ENCODE peak calls at places on chromosomes 5 and 9, in four cellular contexts. R, U, I and E are unnamed samples.

GRCh38 chr9:69322256-69322655 is 2.8 kb upstream of the ENTREP1 start:
- DNase-seq in R (no peak), U (no peak), I (no peak), E (no peak)

GRCh38 chr5:6356578-6357164 is 21.7 kb downstream of the MED10 start:
- DNase-seq in R (peak; percentile 32), U (no peak), I (no peak), E (no peak)

GRCh38 chr5:169404223-169404622 is 103.3 kb upstream of the SLIT3 start:
- DNase-seq in R (no peak), U (no peak), I (no peak), E (no peak)

GRCh38 chr5:62043289-62044274 is 262.4 kb upstream of the KIF2A start:
- DNase-seq in R (no peak), U (no peak), I (no peak), E (no peak)

GRCh38 chr9:110152704-110153374 is 55.1 kb downstream of the C9orf152 start:
- DNase-seq in R (no peak), U (no peak), I (peak; percentile 61), E (no peak)

GRCh38 chr9:133571896-133572595 is 37.1 kb downstream of the FAM163B start:
- DNase-seq in R (no peak), U (no peak), I (no peak), E (no peak)

GRCh38 chr5:1000329-1000728 is 8.3 kb upstream of the NKD2 start:
- DNase-seq in R (peak; percentile 69), U (no peak), I (peak; percentile 2), E (no peak)

GRCh38 chr9:15277400-15278137 is 29.4 kb downstream of the TTC39B start:
- DNase-seq in R (no peak), U (no peak), I (no peak), E (no peak)

GRCh38 chr5:33409435-33410146 is 31.2 kb upstream of the TARS1 start:
- DNase-seq in R (no peak), U (no peak), I (no peak), E (no peak)

GRCh38 chr5:43036856-43037711 is 3.0 kb downstream of the ANXA2R start:
- DNase-seq in R (peak; percentile 82), U (no peak), I (peak; percentile 25), E (no peak)

GRCh38 chr9:94545940-94546339 is 8.9 kb upstream of the PCAT7 start:
- DNase-seq in R (no peak), U (no peak), I (no peak), E (no peak)

GRCh38 chr5:136311999-136312398 is 53.3 kb downstream of the TRPC7 start:
- DNase-seq in R (no peak), U (no peak), I (no peak), E (no peak)

GRCh38 chr5:177968661-177969211 is 27.3 kb downstream of the PROP1 start:
- DNase-seq in R (peak; percentile 54), U (no peak), I (no peak), E (no peak)

GRCh38 chr5:157030692-157031091 is 28.2 kb downstream of the HAVCR1 start:
- DNase-seq in R (no peak), U (no peak), I (no peak), E (no peak)

GRCh38 chr9:108997112-108997511 is 16.2 kb downstream of the CTNNAL1 start:
- DNase-seq in R (no peak), U (no peak), I (no peak), E (no peak)

GRCh38 chr9:126984969-126985368 is 70.4 kb downstream of the RALGPS1 start:
- DNase-seq in R (no peak), U (no peak), I (no peak), E (no peak)

GRCh38 chr9:36935332-36935731 is 98.7 kb downstream of the PAX5 start:
- DNase-seq in R (peak; percentile 25), U (peak; percentile 29), I (no peak), E (no peak)

GRCh38 chr9:121363586-121363961 is 6.5 kb downstream of the STOM start:
- DNase-seq in R (no peak), U (no peak), I (no peak), E (no peak)

DNA sequence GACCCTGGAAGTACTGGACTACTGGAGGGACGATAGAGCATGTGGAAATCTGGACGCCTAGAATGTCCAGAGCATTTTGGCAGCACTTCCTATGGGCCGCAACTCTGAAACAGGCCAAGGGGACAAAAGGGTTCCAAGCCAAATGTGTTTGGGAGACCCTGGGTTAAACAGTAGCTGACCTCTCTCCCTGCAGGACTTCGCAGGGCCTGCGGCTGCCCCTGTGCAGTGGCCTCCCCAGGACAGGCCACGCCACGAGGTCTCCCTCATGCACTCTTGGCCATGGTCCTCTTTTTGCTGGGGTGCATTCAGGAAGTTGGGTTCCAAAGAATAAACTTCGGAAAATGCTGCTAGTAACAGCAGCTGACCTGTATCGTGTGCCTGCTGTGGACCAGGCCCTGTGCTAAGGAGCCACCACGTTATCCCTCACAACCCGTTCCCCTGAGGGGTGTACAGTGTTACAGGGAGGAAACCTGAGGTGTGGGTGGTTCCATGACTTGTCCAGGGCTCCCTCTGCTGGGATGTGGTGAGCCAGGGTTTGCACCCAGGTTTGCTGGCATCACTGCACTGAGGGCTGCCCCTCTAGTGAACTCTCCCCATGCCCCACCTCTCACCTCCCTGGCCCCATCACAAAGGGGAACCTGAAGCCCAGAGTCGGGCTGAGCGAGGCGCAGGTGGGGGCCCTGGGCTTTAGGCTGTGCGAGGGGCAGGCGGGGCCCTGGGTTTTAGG is 79.4 kb downstream of the AMBP start:
- DNase-seq in R (peak; percentile 83), U (peak; percentile 64), I (no peak), E (peak; percentile 10)
- TF ChIP-seq CTCF in R (no peak), U (no peak), I (no peak), E (no peak)

GRCh38 chr9:137555179-137555578 is 3.5 kb downstream of the MRPL41 start:
- DNase-seq in R (no peak), U (no peak), I (no peak), E (no peak)

GRCh38 chr9:137554349-137554748 is 2.7 kb downstream of the MRPL41 start:
- DNase-seq in R (no peak), U (no peak), I (no peak), E (no peak)

GRCh38 chr9:137556069-137556838 is 4.6 kb downstream of the MRPL41 start:
- DNase-seq in R (no peak), U (no peak), I (no peak), E (no peak)

DNA sequence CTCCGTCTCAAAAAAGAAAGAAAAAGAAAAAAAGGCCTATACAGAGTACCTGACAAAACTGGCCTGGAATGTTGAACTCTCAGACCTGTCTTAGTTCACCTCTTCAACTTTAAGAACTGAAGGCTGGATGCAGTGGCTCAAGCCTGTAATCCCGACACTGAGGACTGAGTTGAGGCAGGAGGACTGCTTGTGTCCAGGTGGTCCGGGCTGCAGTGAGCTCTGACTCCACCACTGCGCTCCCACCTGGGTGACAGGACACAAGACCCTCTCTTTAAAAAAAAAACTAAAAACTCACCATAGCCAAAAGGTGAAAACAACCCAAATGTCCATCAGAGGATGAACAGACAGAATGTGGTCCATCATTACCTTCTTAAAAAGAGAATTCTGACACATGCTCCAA is 6.4 kb downstream of the MRPL41 start:
- DNase-seq in R (no peak), U (no peak), I (no peak), E (no peak)
- TF ChIP-seq CTCF in R (no peak), U (no peak), I (no peak), E (no peak)

GRCh38 chr9:74697535-74697934 is 190.2 kb downstream of the TRPM6 start:
- DNase-seq in R (no peak), U (no peak), I (no peak), E (no peak)

GRCh38 chr9:74696520-74696919 is 191.2 kb downstream of the TRPM6 start:
- DNase-seq in R (no peak), U (no peak), I (no peak), E (no peak)
- TF ChIP-seq CTCF in R (no peak), U (no peak), I (peak; percentile 33), E (no peak)

DNA sequence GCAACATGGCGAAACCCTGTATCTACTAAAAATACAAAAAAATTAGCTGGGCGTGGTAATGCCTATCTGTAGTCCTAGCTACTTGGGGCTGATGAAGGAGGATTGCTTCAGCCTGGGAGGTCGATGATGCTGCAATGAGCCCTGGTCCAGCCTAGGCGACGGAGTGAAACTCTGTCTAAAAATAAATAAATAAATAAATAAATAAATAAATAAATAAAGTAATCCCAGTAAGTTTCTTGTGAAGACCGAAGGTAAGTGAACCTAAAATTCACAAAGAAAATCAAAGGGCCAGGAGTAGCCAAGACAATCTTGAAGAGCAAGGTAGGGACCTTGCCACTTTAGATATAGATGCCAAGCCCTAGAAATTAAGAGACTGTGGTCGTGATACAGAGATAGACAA is 68.1 kb upstream of the DHFR start:
- DNase-seq in R (no peak), U (no peak), I (no peak), E (no peak)
- TF ChIP-seq CTCF in R (no peak), U (no peak), I (no peak), E (no peak)

DNA sequence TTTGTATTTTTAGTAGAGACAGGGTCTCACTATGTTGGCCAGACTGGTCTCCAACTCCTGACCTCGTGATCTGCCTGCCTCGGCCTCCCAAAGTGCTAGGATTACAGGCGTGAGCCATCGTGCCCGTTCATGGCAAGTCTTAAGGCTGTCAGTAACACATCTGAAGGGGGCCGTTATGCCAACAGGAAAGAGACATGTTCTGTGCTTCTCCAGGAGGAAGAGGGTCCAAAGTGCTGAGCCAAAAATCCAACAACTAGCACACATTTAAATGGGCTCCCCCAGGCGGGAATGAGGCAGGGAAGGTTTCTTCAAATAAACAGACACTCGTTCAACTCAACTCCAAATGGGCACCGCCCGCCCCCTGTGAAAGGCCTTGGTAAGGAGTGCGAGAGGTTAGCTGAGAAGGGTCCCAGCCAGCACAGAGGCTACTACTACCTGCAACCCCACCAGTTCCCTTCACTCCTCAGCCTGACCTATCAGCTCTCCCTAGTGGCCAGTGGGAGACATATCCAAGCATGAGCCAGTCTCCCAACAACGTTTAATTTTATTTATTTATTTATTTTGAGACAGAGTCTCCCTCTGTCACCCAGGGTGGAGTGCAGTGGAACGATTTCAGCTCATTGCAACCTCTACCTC is 84.1 kb upstream of the DMRT1 start:
- DNase-seq in R (peak; percentile 81), U (no peak), I (peak; percentile 31), E (no peak)
- TF ChIP-seq CTCF in R (no peak), U (peak; percentile 7), I (peak; percentile 44), E (no peak)

GRCh38 chr5:92380069-92380770 is 997.1 kb upstream of the ARRDC3 start:
- DNase-seq in R (no peak), U (no peak), I (no peak), E (no peak)

GRCh38 chr5:92374859-92375258 is 991.7 kb upstream of the ARRDC3 start:
- DNase-seq in R (no peak), U (no peak), I (no peak), E (no peak)

GRCh38 chr5:92378961-92379611 is 996.0 kb upstream of the ARRDC3 start:
- DNase-seq in R (no peak), U (no peak), I (no peak), E (no peak)
- TF ChIP-seq CTCF in R (no peak), U (no peak), I (no peak), E (no peak)

DNA sequence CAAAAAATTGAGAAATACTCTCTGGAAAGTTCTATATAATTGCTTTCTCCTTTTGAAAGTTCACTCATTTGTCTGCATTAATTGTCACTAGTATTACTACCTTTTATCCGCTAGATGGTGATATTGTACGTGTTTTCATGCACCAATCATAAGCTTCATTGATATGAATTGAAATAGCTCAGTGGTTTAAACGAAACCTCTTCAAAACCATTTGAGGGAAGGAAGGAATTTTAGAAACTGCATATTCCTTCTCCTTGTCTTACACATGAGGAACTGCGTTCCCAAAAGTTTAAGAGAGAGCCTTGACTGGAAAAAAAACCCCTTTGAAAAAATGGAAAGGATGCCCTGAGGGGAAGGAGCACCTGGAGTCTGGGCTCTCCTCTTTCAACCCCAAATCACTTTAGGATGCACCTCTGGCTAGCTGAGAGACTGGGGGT is 98.6 kb downstream of the YTHDC2 start:
- DNase-seq in R (no peak), U (no peak), I (no peak), E (no peak)
- TF ChIP-seq CTCF in R (no peak), U (no peak), I (peak; percentile 64), E (peak; percentile 79)